ENCODE peak calls at places on chromosomes 12 and 14, in eight cellular contexts. D is breast epithelium; J is activated CD8-positive, alpha-beta memory T cell treated with anti-CD3 and anti-CD28 coated beads, Interleukin-2, amount 50 U/mL, for 4 hours; F is non-pigmented ciliary epithelial cell; N is fibroblast of lung; O is NCI-H774; K is M059J; L is activated naive CD4-positive, alpha-beta T cell treated with anti-CD3 and anti-CD28 coated beads, Interleukin-2, amount 10 ng/mL, durations not matched to agents 7 days and 5 days. S is an unnamed sample.

GRCh38 chr12:129190827-129191226 is 337.5 kb downstream of the GLT1D1 start:
- DNase-seq in N (no peak), O (no peak), L (no peak), J (no peak), F (no peak), K (no peak), D (no peak), S (no peak)

GRCh38 chr12:1844223-1844622 is 23.9 kb downstream of the LRTM2 start:
- DNase-seq in N (no peak), K (no peak), J (no peak), F (no peak), L (no peak), D (no peak), O (no peak), S (no peak)

GRCh38 chr12:44915958-44916357 is 39.8 kb upstream of the NELL2 start:
- DNase-seq in K (no peak), O (no peak), J (no peak), L (no peak), N (no peak), F (no peak), D (no peak), S (no peak)

GRCh38 chr14:76109087-76109880 is 42.4 kb upstream of the GPATCH2L start:
- DNase-seq in J (no peak), O (no peak), F (no peak), K (no peak), N (no peak), L (no peak), D (no peak), S (no peak)

GRCh38 chr14:55976219-55976618 is 142.0 kb upstream of the PELI2 start:
- DNase-seq in K (no peak), D (no peak), J (no peak), L (no peak), N (no peak), F (no peak), O (no peak), S (peak)

GRCh38 chr14:59788176-59788575 is 82.4 kb downstream of the RTN1 start:
- DNase-seq in F (no peak), D (no peak), O (no peak), N (no peak), J (no peak), K (no peak), L (no peak), S (no peak)

GRCh38 chr14:70641548-70642312 is at the start of gene TTC9:
- DNase-seq in O (no peak), F (no peak), D (no peak), K (no peak), J (peak), N (no peak), L (peak), S (no peak)

GRCh38 chr12:57429473-57430116 is 1.2 kb downstream of the R3HDM2 start:
- DNase-seq in D (no peak), F (no peak), L (no peak), K (peak), N (no peak), O (no peak), J (no peak), S (no peak)

GRCh38 chr12:94187351-94187750 is 39.0 kb downstream of the PLXNC1 start:
- DNase-seq in N (peak), O (no peak), K (no peak), J (no peak), L (no peak), F (no peak), D (no peak), S (no peak)

GRCh38 chr12:120453977-120454376 is 7.7 kb downstream of the GATC start:
- DNase-seq in L (peak), F (no peak), D (no peak), K (peak), N (peak), J (no peak), O (no peak), S (no peak)

GRCh38 chr12:81245458-81245857 is 167.6 kb downstream of the ACSS3 start:
- DNase-seq in L (no peak), D (no peak), J (no peak), K (no peak), O (no peak), F (no peak), N (no peak), S (no peak)

GRCh38 chr14:47302121-47302520 is 373.3 kb downstream of the MDGA2 start:
- DNase-seq in D (no peak), K (no peak), L (no peak), O (no peak), J (no peak), N (no peak), F (no peak), S (no peak)

GRCh38 chr14:50798048-50798421 is 32.9 kb downstream of the NIN start:
- DNase-seq in L (no peak), O (no peak), F (no peak), J (no peak), N (no peak), D (no peak), K (no peak), S (no peak)

GRCh38 chr12:82019533-82019932 is 260.4 kb upstream of the PPFIA2 start:
- DNase-seq in N (peak), O (no peak), L (peak), J (no peak), K (no peak), D (no peak), F (no peak), S (peak)

GRCh38 chr12:29425722-29426121 is 44.8 kb upstream of the ERGIC2 start:
- DNase-seq in O (no peak), J (no peak), L (no peak), K (no peak), N (no peak), F (no peak), D (no peak), S (no peak)

GRCh38 chr14:51860164-51860835 is at the start of gene GNG2:
- DNase-seq in N (peak), L (peak), D (peak), F (no peak), J (peak), O (peak), K (peak), S (peak)

GRCh38 chr12:25985296-25985992 is 27.0 kb downstream of the RASSF8 start:
- DNase-seq in O (no peak), J (no peak), L (no peak), K (no peak), N (no peak), D (no peak), F (no peak), S (no peak)

GRCh38 chr12:120115692-120116442 is 686 bp downstream of the RAB35 start:
- DNase-seq in D (no peak), N (no peak), L (peak), J (no peak), O (no peak), K (peak), F (no peak), S (peak)

GRCh38 chr14:26394114-26394855 is 203.5 kb downstream of the NOVA1 start:
- DNase-seq in K (no peak), J (no peak), L (no peak), F (no peak), O (peak), N (peak), D (no peak), S (peak)

GRCh38 chr12:72272731-72273498 is 745 bp downstream of the TRHDE start:
- DNase-seq in D (no peak), J (no peak), F (no peak), K (no peak), N (peak), L (no peak), O (no peak), S (no peak)

GRCh38 chr14:73777420-73777819 is 63.2 kb upstream of the PNMA1 start:
- DNase-seq in F (no peak), L (no peak), J (no peak), O (no peak), D (no peak), N (no peak), K (no peak), S (peak)

GRCh38 chr14:22391908-22392307 is 197.1 kb downstream of the DAD1 start:
- DNase-seq in L (no peak), D (peak), O (no peak), J (no peak), F (peak), N (peak), K (peak), S (peak)

GRCh38 chr12:116222358-116222757 is 55.1 kb downstream of the MED13L start:
- DNase-seq in O (peak), K (peak), J (peak), L (no peak), F (peak), D (peak), N (peak), S (peak)

GRCh38 chr12:13088503-13088902 is 15.0 kb downstream of the GSG1 start:
- DNase-seq in O (no peak), F (no peak), N (no peak), D (no peak), J (no peak), L (no peak), K (no peak), S (no peak)

GRCh38 chr14:65002586-65003210 is 16.0 kb downstream of the FNTB start:
- DNase-seq in D (no peak), O (no peak), L (no peak), F (no peak), N (peak), J (no peak), K (peak), S (no peak)

GRCh38 chr12:57118711-57119271 is 7.6 kb upstream of the STAT6 start:
- DNase-seq in D (no peak), L (no peak), F (no peak), N (no peak), K (peak), O (no peak), J (no peak), S (no peak)

GRCh38 chr12:127964717-127965116 is 302.3 kb upstream of the TMEM132C start:
- DNase-seq in L (no peak), D (no peak), N (peak), O (no peak), J (no peak), F (no peak), K (peak), S (peak)

GRCh38 chr14:79254069-79254775 is 957.1 kb downstream of the DIO2 start:
- DNase-seq in J (no peak), O (no peak), L (no peak), K (peak), F (peak), N (peak), D (no peak), S (no peak)

GRCh38 chr12:112105891-112106290 is 2.7 kb downstream of the NAA25 start:
- DNase-seq in F (no peak), O (no peak), D (no peak), J (no peak), K (no peak), N (no peak), L (no peak), S (no peak)

GRCh38 chr12:11834104-11834812 is 184.8 kb downstream of the ETV6 start:
- DNase-seq in O (no peak), N (peak), J (no peak), D (no peak), F (no peak), L (no peak), K (peak), S (peak)

GRCh38 chr14:91311284-91311662 is 66.8 kb upstream of the GPR68 start:
- DNase-seq in J (peak), F (no peak), O (no peak), D (no peak), N (no peak), L (peak), K (no peak), S (no peak)

GRCh38 chr12:22018860-22019259 is 27.2 kb upstream of the CMAS start:
- DNase-seq in L (no peak), D (no peak), K (no peak), O (no peak), F (no peak), J (no peak), N (no peak), S (peak)

GRCh38 chr12:72602616-72603015 is 330.4 kb downstream of the TRHDE start:
- DNase-seq in L (no peak), O (no peak), D (no peak), F (no peak), N (no peak), J (no peak), K (no peak), S (no peak)

GRCh38 chr12:105253882-105254513 is 18.0 kb upstream of the APPL2 start:
- DNase-seq in D (no peak), J (no peak), K (peak), N (peak), F (no peak), L (no peak), O (no peak), S (no peak)

GRCh38 chr12:131747771-131748170 is 36.9 kb downstream of the SFSWAP start:
- DNase-seq in L (no peak), D (no peak), K (no peak), N (no peak), J (no peak), F (no peak), O (no peak), S (no peak)

GRCh38 chr12:114888458-114888857 is 204.5 kb upstream of the TBX3 start:
- DNase-seq in D (no peak), O (no peak), F (peak), N (peak), K (peak), L (no peak), J (no peak), S (no peak)

GRCh38 chr12:113796852-113797534 is 169.1 kb downstream of the RBM19 start:
- DNase-seq in D (no peak), K (no peak), F (no peak), J (no peak), L (no peak), N (no peak), O (no peak), S (no peak)